ENCODE peak calls at places on chromosomes 11 and 22, in eight cellular contexts. One of them, this sample, is unnamed. For H3K4me1, the result is how much of the 10 kb centered on the place peaks cover.

GRCh38 chr11:3866206-3866605 is 10.7 kb downstream of the STIM1 start:
- DNase-seq in CD8-positive, alpha-beta memory T cell: no peak
- DNase-seq in PC-3: no peak
- DNase-seq in fibroblast of lung: no peak
- DNase-seq in cardiac muscle cell: peak
- DNase-seq in uterus: no peak
- DNase-seq in effector memory CD4-positive, alpha-beta T cell: no peak
- DNase-seq in mucosa of descending colon: no peak
- DNase-seq in this sample: no peak

GRCh38 chr11:19979519-19979845 is 180.8 kb downstream of the DBX1 start:
- DNase-seq in CD8-positive, alpha-beta memory T cell: no peak
- DNase-seq in PC-3: no peak
- DNase-seq in fibroblast of lung: no peak
- DNase-seq in cardiac muscle cell: no peak
- DNase-seq in uterus: no peak
- DNase-seq in effector memory CD4-positive, alpha-beta T cell: no peak
- DNase-seq in mucosa of descending colon: no peak
- DNase-seq in this sample: no peak

GRCh38 chr11:29782447-29782846 is 234.4 kb downstream of the KCNA4 start:
- DNase-seq in CD8-positive, alpha-beta memory T cell: no peak
- DNase-seq in PC-3: no peak
- DNase-seq in fibroblast of lung: no peak
- DNase-seq in cardiac muscle cell: no peak
- DNase-seq in uterus: peak
- DNase-seq in effector memory CD4-positive, alpha-beta T cell: no peak
- DNase-seq in mucosa of descending colon: no peak
- DNase-seq in this sample: no peak

GRCh38 chr11:88231894-88232482 is 56.7 kb upstream of the RAB38 start:
- DNase-seq in CD8-positive, alpha-beta memory T cell: no peak
- DNase-seq in PC-3: peak
- DNase-seq in fibroblast of lung: peak
- DNase-seq in cardiac muscle cell: peak
- DNase-seq in uterus: no peak
- DNase-seq in effector memory CD4-positive, alpha-beta T cell: no peak
- DNase-seq in mucosa of descending colon: no peak
- DNase-seq in this sample: peak

GRCh38 chr11:124865181-124865901 is at the start of gene ROBO3:
- DNase-seq in CD8-positive, alpha-beta memory T cell: no peak
- DNase-seq in PC-3: no peak
- DNase-seq in fibroblast of lung: peak
- DNase-seq in cardiac muscle cell: no peak
- DNase-seq in uterus: no peak
- DNase-seq in effector memory CD4-positive, alpha-beta T cell: no peak
- DNase-seq in mucosa of descending colon: no peak
- DNase-seq in this sample: no peak

GRCh38 chr11:72772059-72772458 is 19.9 kb upstream of the ARAP1 start:
- DNase-seq in CD8-positive, alpha-beta memory T cell: no peak
- DNase-seq in PC-3: no peak
- DNase-seq in fibroblast of lung: no peak
- DNase-seq in cardiac muscle cell: no peak
- DNase-seq in uterus: no peak
- DNase-seq in effector memory CD4-positive, alpha-beta T cell: no peak
- DNase-seq in mucosa of descending colon: no peak
- DNase-seq in this sample: no peak

GRCh38 chr22:20965104-20965887 is 1.8 kb upstream of the AIFM3 start:
- DNase-seq in CD8-positive, alpha-beta memory T cell: no peak
- DNase-seq in PC-3: no peak
- DNase-seq in fibroblast of lung: no peak
- DNase-seq in cardiac muscle cell: no peak
- DNase-seq in uterus: no peak
- DNase-seq in effector memory CD4-positive, alpha-beta T cell: no peak
- DNase-seq in mucosa of descending colon: peak
- DNase-seq in this sample: no peak

GRCh38 chr11:111407652-111408051 is 28.6 kb upstream of the POU2AF1 start:
- DNase-seq in CD8-positive, alpha-beta memory T cell: no peak
- DNase-seq in PC-3: no peak
- DNase-seq in fibroblast of lung: no peak
- DNase-seq in cardiac muscle cell: no peak
- DNase-seq in uterus: no peak
- DNase-seq in effector memory CD4-positive, alpha-beta T cell: no peak
- DNase-seq in mucosa of descending colon: no peak
- DNase-seq in this sample: no peak

GRCh38 chr11:64358907-64359711 is at the start of gene RPS6KA4:
- DNase-seq in CD8-positive, alpha-beta memory T cell: peak
- DNase-seq in PC-3: peak
- DNase-seq in fibroblast of lung: peak
- DNase-seq in cardiac muscle cell: peak
- DNase-seq in uterus: peak
- DNase-seq in effector memory CD4-positive, alpha-beta T cell: peak
- DNase-seq in mucosa of descending colon: peak
- DNase-seq in this sample: peak

GRCh38 chr11:80144932-80145612 is 704.2 kb upstream of the TENM4 start:
- DNase-seq in CD8-positive, alpha-beta memory T cell: no peak
- DNase-seq in PC-3: no peak
- DNase-seq in fibroblast of lung: no peak
- DNase-seq in cardiac muscle cell: no peak
- DNase-seq in uterus: no peak
- DNase-seq in effector memory CD4-positive, alpha-beta T cell: no peak
- DNase-seq in mucosa of descending colon: no peak
- DNase-seq in this sample: no peak

GRCh38 chr11:65872555-65873279 is at the start of gene EFEMP2:
- DNase-seq in CD8-positive, alpha-beta memory T cell: no peak
- DNase-seq in PC-3: no peak
- DNase-seq in fibroblast of lung: no peak
- DNase-seq in cardiac muscle cell: peak
- DNase-seq in uterus: peak
- DNase-seq in effector memory CD4-positive, alpha-beta T cell: no peak
- DNase-seq in mucosa of descending colon: peak
- DNase-seq in this sample: peak

GRCh38 chr11:59429924-59430516 is 3.8 kb upstream of the OR5A2 start:
- DNase-seq in CD8-positive, alpha-beta memory T cell: no peak
- DNase-seq in PC-3: peak
- DNase-seq in fibroblast of lung: peak
- DNase-seq in cardiac muscle cell: peak
- DNase-seq in uterus: no peak
- DNase-seq in effector memory CD4-positive, alpha-beta T cell: peak
- DNase-seq in mucosa of descending colon: no peak
- DNase-seq in this sample: peak

GRCh38 chr11:36408476-36409136 is 101.5 kb downstream of the TRAF6 start:
- DNase-seq in CD8-positive, alpha-beta memory T cell: no peak
- DNase-seq in PC-3: no peak
- DNase-seq in fibroblast of lung: no peak
- DNase-seq in cardiac muscle cell: peak
- DNase-seq in uterus: no peak
- DNase-seq in effector memory CD4-positive, alpha-beta T cell: no peak
- DNase-seq in mucosa of descending colon: no peak
- DNase-seq in this sample: no peak

GRCh38 chr11:46347637-46348311 is 511 bp downstream of the DGKZ start:
- DNase-seq in CD8-positive, alpha-beta memory T cell: no peak
- DNase-seq in PC-3: no peak
- DNase-seq in fibroblast of lung: no peak
- DNase-seq in cardiac muscle cell: no peak
- DNase-seq in uterus: no peak
- DNase-seq in effector memory CD4-positive, alpha-beta T cell: no peak
- DNase-seq in mucosa of descending colon: peak
- DNase-seq in this sample: no peak

GRCh38 chr22:32623943-32624342 is 149.3 kb downstream of the FBXO7 start:
- DNase-seq in CD8-positive, alpha-beta memory T cell: no peak
- DNase-seq in PC-3: no peak
- DNase-seq in fibroblast of lung: peak
- DNase-seq in cardiac muscle cell: peak
- DNase-seq in uterus: peak
- DNase-seq in effector memory CD4-positive, alpha-beta T cell: no peak
- DNase-seq in mucosa of descending colon: no peak
- DNase-seq in this sample: peak

GRCh38 chr11:6523253-6523652 is 26.2 kb downstream of the DNHD1 start:
- DNase-seq in CD8-positive, alpha-beta memory T cell: no peak
- DNase-seq in PC-3: peak
- DNase-seq in fibroblast of lung: no peak
- DNase-seq in cardiac muscle cell: peak
- DNase-seq in uterus: no peak
- DNase-seq in effector memory CD4-positive, alpha-beta T cell: no peak
- DNase-seq in mucosa of descending colon: no peak
- DNase-seq in this sample: no peak

DNA sequence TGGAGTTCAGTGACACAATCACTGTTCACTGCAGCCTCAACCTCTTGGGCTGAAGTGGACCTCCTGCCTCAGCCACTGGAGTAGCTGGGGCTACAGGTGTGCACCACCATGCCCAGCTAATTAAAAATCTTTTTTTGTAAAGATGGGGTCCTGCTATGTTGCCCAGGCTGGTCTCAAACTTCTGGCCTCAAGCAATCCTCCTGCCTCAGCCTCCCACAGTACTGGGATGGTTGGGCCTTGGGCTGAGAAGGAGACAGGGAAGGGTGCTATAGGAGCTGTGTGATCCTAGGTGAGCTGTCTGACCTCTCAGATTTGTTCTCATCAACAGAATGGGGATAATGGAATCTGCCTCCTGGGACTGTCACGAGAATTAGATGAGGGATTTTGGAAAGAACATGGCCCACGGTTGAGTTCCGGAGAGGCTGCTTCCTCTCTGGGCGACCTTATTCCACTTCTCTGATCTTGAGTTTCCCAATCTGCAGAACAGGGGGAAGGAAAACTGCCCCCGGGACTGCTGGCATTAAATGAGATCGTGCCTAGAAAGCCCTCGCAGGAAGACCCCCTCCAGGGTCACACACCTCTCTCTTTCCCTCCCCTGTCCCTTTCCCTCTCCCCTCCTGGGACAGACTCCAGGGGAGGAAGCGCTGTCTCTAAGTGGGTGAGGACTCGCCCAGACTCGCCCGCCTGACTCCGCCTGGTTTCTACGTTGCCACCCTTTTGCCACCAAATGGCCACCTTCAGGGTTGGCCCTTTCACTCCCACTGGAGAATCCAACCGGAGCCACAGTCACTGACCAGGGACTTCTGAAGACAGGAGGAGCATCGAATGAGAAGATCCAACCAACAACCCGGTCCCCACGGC is 50.1 kb downstream of the MCM5 start:
- DNase-seq in CD8-positive, alpha-beta memory T cell: no peak
- DNase-seq in PC-3: no peak
- DNase-seq in fibroblast of lung: no peak
- DNase-seq in cardiac muscle cell: no peak
- DNase-seq in uterus: no peak
- DNase-seq in effector memory CD4-positive, alpha-beta T cell: no peak
- DNase-seq in mucosa of descending colon: no peak
- DNase-seq in this sample: no peak
- H3K4me1 ChIP-seq in CD8-positive, alpha-beta memory T cell: under half
- H3K4me1 ChIP-seq in PC-3: under half
- H3K4me1 ChIP-seq in fibroblast of lung: under half
- H3K4me1 ChIP-seq in cardiac muscle cell: under half
- H3K4me1 ChIP-seq in uterus: under half
- H3K4me1 ChIP-seq in effector memory CD4-positive, alpha-beta T cell: under half
- H3K4me1 ChIP-seq in mucosa of descending colon: under half
- H3K4me1 ChIP-seq in this sample: under half

GRCh38 chr11:10655227-10655626 is 38.3 kb downstream of the IRAG1 start:
- DNase-seq in CD8-positive, alpha-beta memory T cell: no peak
- DNase-seq in PC-3: no peak
- DNase-seq in fibroblast of lung: no peak
- DNase-seq in cardiac muscle cell: no peak
- DNase-seq in uterus: no peak
- DNase-seq in effector memory CD4-positive, alpha-beta T cell: no peak
- DNase-seq in mucosa of descending colon: no peak
- DNase-seq in this sample: no peak
- H3K4me1 ChIP-seq in CD8-positive, alpha-beta memory T cell: under half
- H3K4me1 ChIP-seq in PC-3: under half
- H3K4me1 ChIP-seq in fibroblast of lung: half or more
- H3K4me1 ChIP-seq in cardiac muscle cell: under half
- H3K4me1 ChIP-seq in uterus: under half
- H3K4me1 ChIP-seq in effector memory CD4-positive, alpha-beta T cell: under half
- H3K4me1 ChIP-seq in mucosa of descending colon: under half
- H3K4me1 ChIP-seq in this sample: under half

DNA sequence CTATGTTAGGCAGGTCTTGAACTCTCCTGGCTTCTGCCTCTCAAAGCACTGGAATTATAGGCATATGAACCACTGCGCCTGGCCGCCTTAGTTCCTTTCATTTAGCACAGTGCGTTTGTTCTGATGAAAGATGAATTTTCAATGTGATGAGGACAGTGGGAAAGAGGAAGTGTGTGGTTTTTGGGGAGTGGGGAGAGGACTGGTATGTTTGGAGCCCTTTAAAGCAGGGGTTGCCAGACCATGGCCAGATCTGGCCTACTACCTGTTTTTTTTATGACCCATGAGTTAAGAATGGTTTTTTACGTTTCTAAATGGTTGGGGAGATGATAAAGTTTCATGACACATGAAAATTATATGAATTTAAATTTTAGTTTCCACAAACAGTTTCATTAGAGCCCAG is 12.5 kb downstream of the ATXN10 start:
- DNase-seq in CD8-positive, alpha-beta memory T cell: no peak
- DNase-seq in PC-3: peak
- DNase-seq in fibroblast of lung: no peak
- DNase-seq in cardiac muscle cell: no peak
- DNase-seq in uterus: no peak
- DNase-seq in effector memory CD4-positive, alpha-beta T cell: no peak
- DNase-seq in mucosa of descending colon: no peak
- DNase-seq in this sample: no peak
- H3K4me1 ChIP-seq in CD8-positive, alpha-beta memory T cell: under half
- H3K4me1 ChIP-seq in PC-3: half or more
- H3K4me1 ChIP-seq in fibroblast of lung: under half
- H3K4me1 ChIP-seq in cardiac muscle cell: under half
- H3K4me1 ChIP-seq in uterus: under half
- H3K4me1 ChIP-seq in effector memory CD4-positive, alpha-beta T cell: under half
- H3K4me1 ChIP-seq in mucosa of descending colon: under half
- H3K4me1 ChIP-seq in this sample: under half

DNA sequence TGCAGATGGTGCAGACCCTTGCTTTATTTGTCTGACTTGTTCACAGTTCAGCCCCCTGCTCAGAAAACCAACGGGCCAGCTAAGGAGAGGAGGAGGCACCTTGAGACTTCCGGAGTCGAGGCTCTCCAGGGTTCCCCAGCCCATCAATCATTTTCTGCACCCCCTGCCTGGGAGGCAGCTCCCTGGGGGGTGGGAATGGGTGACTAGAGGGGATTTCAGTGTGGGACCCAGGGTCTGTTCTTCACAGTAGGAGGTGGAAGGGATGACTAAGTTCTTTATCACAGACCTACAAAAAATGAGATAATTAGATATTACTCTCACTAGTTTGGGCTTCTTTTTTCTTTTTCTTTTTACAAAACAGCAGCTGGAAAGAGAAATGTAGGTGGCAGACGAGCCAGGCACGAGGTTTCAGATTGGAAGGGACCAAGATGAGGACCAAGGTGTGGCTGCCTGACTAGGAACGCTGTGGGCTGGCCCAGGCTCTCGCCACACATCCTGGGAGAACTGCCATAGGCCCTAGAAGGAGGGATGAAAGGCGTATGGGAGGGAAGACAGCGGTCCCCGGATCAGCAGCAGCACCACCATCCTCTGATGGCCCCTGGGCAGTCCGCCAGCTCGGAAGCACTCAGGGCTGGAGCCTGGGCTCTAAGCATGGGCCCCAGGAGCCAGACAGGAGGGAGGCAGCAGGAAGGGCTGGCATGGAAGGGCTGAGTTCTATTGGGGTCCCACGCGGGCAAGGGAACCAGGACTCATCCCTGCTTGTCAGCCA is 14.2 kb downstream of the TXN2 start:
- DNase-seq in CD8-positive, alpha-beta memory T cell: no peak
- DNase-seq in PC-3: peak
- DNase-seq in fibroblast of lung: peak
- DNase-seq in cardiac muscle cell: peak
- DNase-seq in uterus: no peak
- DNase-seq in effector memory CD4-positive, alpha-beta T cell: no peak
- DNase-seq in mucosa of descending colon: peak
- DNase-seq in this sample: peak
- H3K4me1 ChIP-seq in CD8-positive, alpha-beta memory T cell: under half
- H3K4me1 ChIP-seq in PC-3: half or more
- H3K4me1 ChIP-seq in fibroblast of lung: half or more
- H3K4me1 ChIP-seq in cardiac muscle cell: under half
- H3K4me1 ChIP-seq in uterus: under half
- H3K4me1 ChIP-seq in effector memory CD4-positive, alpha-beta T cell: under half
- H3K4me1 ChIP-seq in mucosa of descending colon: under half
- H3K4me1 ChIP-seq in this sample: half or more